ENCODE peak calls at places on chromosomes 6 and 20, in five cellular contexts. Z, K, Y, I and O are unnamed samples.

GRCh38 chr6:127748290-127748689 is 152.6 kb downstream of the THEMIS start:
- DNase-seq in I (no peak), K (no peak), Z (no peak), Y (no peak), O (no peak)

GRCh38 chr20:62316331-62317166 is 13.8 kb downstream of the ADRM1 start:
- DNase-seq in Y (no peak), I (no peak), Z (no peak), K (no peak), O (no peak)

GRCh38 chr20:63846938-63847373 is 14.3 kb upstream of the ABHD16B start:
- DNase-seq in Y (no peak), K (no peak), Z (no peak), I (no peak), O (no peak)

GRCh38 chr6:144543006-144543871 is 258.1 kb downstream of the UTRN start:
- DNase-seq in Z (no peak), Y (no peak), K (peak; percentile 65), I (peak; percentile 48), O (no peak)

GRCh38 chr20:6164421-6165341 is 41.9 kb upstream of the FERMT1 start:
- DNase-seq in Y (peak; percentile 35), I (no peak), Z (no peak), K (peak; percentile 22), O (no peak)

GRCh38 chr6:169862464-169863148 is 111.2 kb downstream of the ERMARD start:
- DNase-seq in K (no peak), Y (no peak), I (no peak), Z (no peak), O (no peak)

GRCh38 chr20:21179796-21180195 is 53.9 kb downstream of the KIZ start:
- DNase-seq in Z (no peak), Y (no peak), I (peak; percentile 63), K (no peak), O (no peak)

GRCh38 chr20:32201296-32201976 is 6.1 kb downstream of the PLAGL2 start:
- DNase-seq in Y (no peak), K (peak; percentile 51), Z (no peak), I (no peak), O (no peak)

GRCh38 chr6:140857734-140858380 is 1274.9 kb upstream of the GJE1 start:
- DNase-seq in I (peak; percentile 76), Z (no peak), Y (no peak), K (peak; percentile 90), O (no peak)

GRCh38 chr6:2877057-2877882 is 25.8 kb downstream of the SERPINB9 start:
- DNase-seq in K (peak; percentile 35), Y (no peak), Z (no peak), I (peak; percentile 16), O (no peak)

GRCh38 chr6:152268846-152269442 is 368.2 kb downstream of the SYNE1 start:
- DNase-seq in Y (no peak), I (no peak), K (peak; percentile 20), Z (no peak), O (no peak)

GRCh38 chr6:129860901-129861665 is at the start of gene TMEM244:
- DNase-seq in Y (no peak), I (peak; percentile 74), Z (no peak), K (peak; percentile 76), O (no peak)

GRCh38 chr6:107917468-107918375 is 40.3 kb downstream of the SEC63 start:
- DNase-seq in Y (no peak), Z (no peak), I (no peak), K (no peak), O (no peak)

GRCh38 chr6:133396225-133396624 is 155.1 kb downstream of the EYA4 start:
- DNase-seq in I (no peak), Y (no peak), Z (no peak), K (peak; percentile 26), O (no peak)

DNA sequence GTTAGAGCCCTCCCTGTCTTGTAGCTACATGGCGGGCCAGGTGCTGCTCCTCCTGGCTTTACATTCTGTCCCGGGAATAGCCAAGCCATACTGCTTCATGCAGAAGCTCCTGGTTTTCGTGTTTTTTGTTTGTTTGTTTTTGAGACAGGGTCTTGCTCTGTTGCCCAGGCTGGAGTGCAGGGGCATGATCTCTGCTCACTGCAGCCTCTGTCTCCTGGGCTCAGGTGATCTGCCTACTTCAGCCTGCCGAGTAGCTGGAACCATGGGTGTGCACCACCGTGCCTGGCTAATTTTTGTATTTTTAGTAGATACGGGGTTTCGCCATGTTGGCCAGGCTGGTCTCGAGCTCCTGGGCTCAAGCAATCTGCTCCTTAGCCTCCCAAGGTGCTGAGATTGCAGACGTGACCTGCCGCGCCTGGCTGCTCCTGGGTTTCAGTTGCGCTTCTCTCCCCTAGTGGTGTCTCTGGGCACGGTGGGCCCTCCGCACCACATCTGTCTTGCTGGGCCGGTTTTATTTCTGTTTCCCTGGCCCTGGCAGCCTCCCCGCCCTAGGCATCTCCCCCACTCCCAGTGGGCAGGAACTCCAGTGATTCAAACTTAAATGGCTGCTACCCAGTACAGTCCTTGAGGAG is 12.9 kb downstream of the CDYL start:
- DNase-seq in K (no peak), I (no peak), Z (peak; percentile 55), Y (no peak), O (peak; percentile 31)
- TF ChIP-seq CTCF in K (no peak), I (no peak), Z (peak; percentile 57), Y (no peak), O (peak; percentile 17)

DNA sequence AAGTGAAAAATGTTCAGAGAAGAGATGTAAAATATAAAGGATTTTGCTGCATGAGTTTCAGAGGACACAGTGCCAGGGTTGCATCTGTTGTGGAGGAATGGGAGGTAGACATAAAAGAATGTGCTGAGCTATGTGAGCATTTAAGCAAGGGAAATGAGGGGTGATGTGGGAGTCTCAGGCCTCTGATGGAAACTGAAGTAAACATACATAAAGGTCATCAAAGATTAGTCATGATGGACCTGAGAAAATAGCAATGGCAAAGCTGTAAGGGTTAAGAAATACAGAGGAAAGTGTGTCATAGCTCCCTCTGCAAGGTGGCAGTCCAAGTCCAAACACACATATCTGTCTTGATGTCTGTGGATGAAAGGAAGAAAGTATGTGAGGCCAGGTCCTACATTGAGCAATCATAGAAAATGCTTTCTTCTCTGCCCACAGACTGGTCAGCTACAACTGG is 306.6 kb upstream of the ECI2 start:
- DNase-seq in I (no peak), Z (no peak), Y (no peak), K (peak; percentile 53), O (no peak)
- TF ChIP-seq CTCF in I (no peak), Z (no peak), Y (no peak), K (no peak), O (no peak)

DNA sequence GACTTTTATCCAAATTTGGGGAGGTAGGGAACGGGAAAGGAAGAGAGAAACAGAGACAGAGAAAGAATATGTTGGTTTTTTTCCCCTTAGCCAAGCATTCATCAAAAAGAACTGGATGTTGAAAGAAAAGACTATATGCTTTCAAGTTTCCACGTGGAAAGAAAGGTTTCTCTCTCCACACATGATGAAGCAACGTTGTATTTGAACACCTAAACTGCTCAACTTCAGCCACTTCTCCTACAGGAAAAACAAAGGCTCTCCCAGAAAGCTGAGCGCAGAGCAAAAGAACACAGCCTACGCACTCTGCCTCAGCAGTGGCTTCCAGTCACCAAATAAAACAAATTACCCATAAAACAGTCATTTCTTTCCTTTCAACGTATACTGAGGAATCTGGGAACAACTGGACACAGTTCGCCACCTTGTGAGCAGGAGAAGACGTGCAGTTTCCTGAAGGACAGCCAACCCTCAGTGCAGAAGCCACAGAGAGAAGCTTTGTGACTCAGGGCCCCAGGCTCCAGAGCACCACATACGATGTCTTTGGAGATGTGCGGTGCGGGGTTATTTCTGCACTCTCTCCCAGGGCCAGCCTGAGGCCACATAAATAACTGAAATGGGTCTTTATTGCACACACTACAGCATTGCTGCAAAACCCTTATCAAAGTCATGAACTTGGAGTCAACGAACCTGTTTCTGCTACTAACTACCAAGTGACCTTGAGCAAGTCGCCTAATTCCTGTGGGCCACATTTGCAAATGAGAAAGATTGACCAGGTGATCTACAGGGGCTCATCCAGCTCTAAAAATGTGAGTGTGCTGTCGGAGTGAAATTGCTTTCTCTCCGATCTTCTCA is 10.1 kb downstream of the IL17F start:
- DNase-seq in Z (peak; percentile 70), I (peak; percentile 50), K (peak; percentile 57), Y (no peak), O (peak; percentile 51)
- TF ChIP-seq CTCF in Z (peak; percentile 79), I (peak; percentile 71), K (peak; percentile 19), Y (peak; percentile 70), O (peak; percentile 52)

DNA sequence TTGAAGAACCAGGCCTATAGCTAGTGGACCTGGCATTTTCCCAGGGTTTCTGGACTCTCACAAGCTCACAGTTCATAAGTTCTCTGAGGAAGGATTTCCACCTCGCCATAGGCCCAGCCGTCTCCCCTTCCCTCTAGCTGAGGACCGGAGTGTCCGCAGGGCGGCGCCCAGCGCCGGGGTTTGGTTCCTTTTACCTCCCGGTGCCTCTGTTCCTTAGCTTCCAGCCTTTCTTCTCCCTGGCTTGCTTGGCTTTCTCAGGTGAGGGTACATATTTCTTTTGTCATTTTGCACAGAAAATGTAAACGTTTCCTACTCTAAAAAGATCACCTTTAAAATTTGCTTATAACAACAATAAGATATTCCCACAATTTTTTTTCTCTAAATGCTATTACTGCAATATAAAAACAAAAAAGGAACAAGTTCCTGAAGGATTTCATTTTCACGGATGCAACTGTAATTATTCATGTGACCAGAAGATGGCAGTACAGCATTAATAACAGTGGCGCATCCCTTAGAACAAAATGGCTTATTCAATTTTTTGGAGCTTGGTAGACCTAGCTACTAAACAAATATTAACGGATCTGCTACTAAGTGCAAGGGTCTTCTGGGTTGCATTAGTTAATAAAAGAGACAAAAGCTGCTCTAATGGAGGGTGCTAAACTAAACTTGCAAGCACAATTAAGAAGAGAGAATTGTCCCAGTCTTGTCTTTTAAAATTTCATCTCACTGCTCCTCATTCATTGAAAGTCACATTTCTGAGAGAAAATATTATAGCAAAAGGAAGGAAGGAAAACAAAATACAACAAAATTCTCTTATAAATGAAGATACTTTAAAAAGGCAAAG is 172.9 kb downstream of the ADGRG6 start:
- DNase-seq in K (peak; percentile 49), Y (no peak), I (peak; percentile 23), Z (peak; percentile 82), O (peak; percentile 59)
- TF ChIP-seq CTCF in K (peak; percentile 37), Y (peak; percentile 89), I (peak; percentile 62), Z (peak; percentile 90), O (peak; percentile 85)

DNA sequence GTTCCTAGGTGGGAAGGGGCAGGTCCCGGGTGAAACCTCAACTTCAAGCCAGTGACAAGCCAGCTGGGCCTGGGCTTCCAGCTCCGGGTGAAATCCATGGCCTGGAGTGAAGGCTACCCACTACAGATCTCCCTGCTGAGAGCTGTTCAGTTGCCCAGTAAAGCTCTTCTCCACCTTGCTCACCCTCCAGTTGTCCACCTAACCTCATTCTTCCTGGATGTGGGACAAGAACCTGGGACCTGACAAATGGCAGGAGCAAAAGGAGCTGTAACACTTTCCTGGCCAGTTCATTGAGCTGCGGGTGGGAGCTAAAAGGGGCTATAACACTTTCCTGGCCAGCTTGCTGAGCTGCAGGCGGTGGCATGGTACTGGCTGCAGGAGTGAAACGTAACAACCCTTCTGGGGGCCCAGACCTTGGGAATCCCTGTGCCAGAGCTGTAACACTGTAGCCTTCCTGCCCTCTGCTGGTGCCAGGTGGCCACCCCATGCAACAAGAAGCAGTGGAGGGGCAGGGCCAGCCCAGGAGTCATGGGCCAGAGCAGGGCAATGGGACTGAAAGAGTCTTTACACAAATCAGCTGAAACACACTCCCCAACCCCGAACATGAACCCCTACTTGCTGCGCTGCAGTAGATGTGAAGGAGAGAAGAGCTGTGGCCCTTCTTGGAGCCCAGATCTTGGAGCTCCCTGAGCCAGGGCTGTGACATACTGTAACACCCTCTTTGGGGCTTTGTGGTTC is 3.6 kb upstream of the HINT3 start:
- DNase-seq in Z (peak; percentile 90), K (peak; percentile 14), Y (no peak), I (no peak), O (peak; percentile 15)
- TF ChIP-seq CTCF in Z (peak; percentile 33), K (no peak), Y (no peak), I (peak; percentile 73), O (no peak)